ENCODE peak calls at places on chromosome 6, in six cellular contexts. Z, M, F, S, J and U are unnamed samples. For H3K4me1, the result is how much of the 10 kb centered on the place peaks cover.

GRCh38 chr6:79544299-79544927 is 7.2 kb upstream of the LCA5 start:
- DNase-seq in S (no peak), Z (no peak), J (no peak), F (no peak), M (peak), U (no peak)

GRCh38 chr6:159520002-159520401 is 173.0 kb downstream of the SOD2 start:
- DNase-seq in J (no peak), F (no peak), M (no peak), S (no peak), Z (no peak), U (no peak)

GRCh38 chr6:166398348-166398747 is 15.6 kb upstream of the MPC1 start:
- DNase-seq in S (no peak), J (no peak), M (no peak), Z (no peak), F (no peak), U (no peak)

GRCh38 chr6:570812-571211 is 86.1 kb downstream of the HUS1B start:
- DNase-seq in F (no peak), M (no peak), S (no peak), Z (no peak), J (no peak), U (no peak)

GRCh38 chr6:149210376-149210775 is 107.1 kb upstream of the TAB2 start:
- DNase-seq in S (no peak), M (no peak), Z (no peak), F (no peak), J (no peak), U (no peak)

GRCh38 chr6:36851149-36851614 is 11.9 kb upstream of the CPNE5 start:
- DNase-seq in Z (no peak), J (peak), F (no peak), M (peak), S (no peak), U (no peak)

GRCh38 chr6:105263685-105264298 is 84.0 kb upstream of the POPDC3 start:
- DNase-seq in Z (no peak), M (no peak), J (no peak), S (no peak), F (no peak), U (no peak)

GRCh38 chr6:6331393-6331792 is 10.9 kb upstream of the F13A1 start:
- DNase-seq in Z (no peak), J (no peak), M (no peak), S (no peak), F (no peak), U (no peak)

GRCh38 chr6:99415446-99415845 is 9.7 kb downstream of the PNISR start:
- DNase-seq in F (no peak), S (no peak), M (no peak), J (no peak), Z (no peak), U (no peak)

GRCh38 chr6:108597601-108598315 is 37.0 kb downstream of the FOXO3 start:
- DNase-seq in S (no peak), M (no peak), F (no peak), Z (no peak), J (no peak), U (no peak)

GRCh38 chr6:34145161-34146020 is 496 bp downstream of the GRM4 start:
- DNase-seq in S (peak), J (no peak), M (peak), Z (no peak), F (no peak), U (no peak)

GRCh38 chr6:36699290-36699689 is 1.7 kb downstream of the RAB44 start:
- DNase-seq in M (no peak), Z (no peak), J (no peak), S (peak), F (no peak), U (peak)

GRCh38 chr6:20096506-20096905 is 115.8 kb downstream of the MBOAT1 start:
- DNase-seq in S (no peak), Z (no peak), M (no peak), J (no peak), F (no peak), U (no peak)

GRCh38 chr6:113291751-113292445 is 565.2 kb upstream of the MARCKS start:
- DNase-seq in S (no peak), M (no peak), J (no peak), F (no peak), Z (no peak), U (no peak)
- H3K4me1 ChIP-seq in S (under half), M (under half), J (under half), F (under half), Z (under half), U (under half)

GRCh38 chr6:43951063-43951755 is 176.0 kb downstream of the MRPL14 start:
- DNase-seq in Z (peak), M (peak), F (no peak), J (no peak), S (peak), U (no peak)
- H3K27ac ChIP-seq in Z (peak), M (no peak), F (no peak), J (no peak), S (no peak), U (no peak)

GRCh38 chr6:133240511-133241087 is 558 bp upstream of the EYA4 start:
- DNase-seq in F (no peak), J (no peak), M (peak), S (no peak), Z (peak), U (no peak)
- TF ChIP-seq CTCF in F (no peak), J (peak), M (peak), S (no peak), Z (peak), U (no peak)

DNA sequence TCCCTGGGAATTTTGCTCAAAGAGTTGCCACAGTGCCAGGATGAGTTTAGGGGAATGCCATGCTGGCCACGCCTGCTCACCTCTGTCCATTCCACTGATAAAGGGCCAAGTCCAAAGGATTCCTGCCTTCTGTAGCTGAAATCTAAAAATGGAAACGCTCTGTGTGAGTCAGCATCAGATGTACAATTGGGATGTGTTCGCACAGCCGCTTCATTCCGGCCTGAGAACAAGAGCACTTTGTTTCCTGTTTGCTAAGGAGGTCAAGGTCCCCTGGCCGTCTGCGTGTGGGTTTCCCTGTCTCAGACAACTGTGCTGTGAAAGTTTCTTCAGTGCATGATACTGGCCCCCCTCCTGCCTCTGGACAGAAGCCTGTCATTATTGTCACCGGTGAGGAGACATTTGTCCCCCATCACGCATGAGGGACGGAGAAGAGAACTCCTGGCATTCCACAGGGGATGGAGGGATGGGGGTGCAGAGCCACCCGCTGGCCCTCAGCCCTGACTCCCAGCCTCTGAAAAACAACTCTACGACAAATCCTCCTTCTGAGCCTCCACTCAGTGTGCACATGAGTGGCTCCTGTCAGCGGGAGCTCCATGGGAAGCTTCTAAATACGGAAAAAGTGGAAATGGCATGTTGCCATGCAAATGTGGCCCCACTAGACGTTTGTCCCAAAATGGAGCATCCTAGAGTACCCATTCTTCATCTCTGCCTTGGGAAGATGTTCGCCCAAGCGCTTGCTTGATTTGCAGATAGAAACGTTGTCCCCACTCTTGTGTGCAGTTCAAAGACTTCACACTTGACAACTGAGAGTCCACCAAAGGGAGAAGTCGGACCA is 143.5 kb upstream of the AFDN start:
- DNase-seq in M (no peak), J (no peak), S (peak), F (no peak), Z (peak), U (peak)
- H3K4me1 ChIP-seq in M (under half), J (under half), S (under half), F (under half), Z (under half), U (under half)

GRCh38 chr6:134296762-134297161 is 21.1 kb downstream of the SGK1 start:
- DNase-seq in Z (no peak), F (no peak), M (no peak), S (no peak), J (no peak), U (no peak)
- H3K27ac ChIP-seq in Z (no peak), F (no peak), M (no peak), S (no peak), J (no peak), U (no peak)

DNA sequence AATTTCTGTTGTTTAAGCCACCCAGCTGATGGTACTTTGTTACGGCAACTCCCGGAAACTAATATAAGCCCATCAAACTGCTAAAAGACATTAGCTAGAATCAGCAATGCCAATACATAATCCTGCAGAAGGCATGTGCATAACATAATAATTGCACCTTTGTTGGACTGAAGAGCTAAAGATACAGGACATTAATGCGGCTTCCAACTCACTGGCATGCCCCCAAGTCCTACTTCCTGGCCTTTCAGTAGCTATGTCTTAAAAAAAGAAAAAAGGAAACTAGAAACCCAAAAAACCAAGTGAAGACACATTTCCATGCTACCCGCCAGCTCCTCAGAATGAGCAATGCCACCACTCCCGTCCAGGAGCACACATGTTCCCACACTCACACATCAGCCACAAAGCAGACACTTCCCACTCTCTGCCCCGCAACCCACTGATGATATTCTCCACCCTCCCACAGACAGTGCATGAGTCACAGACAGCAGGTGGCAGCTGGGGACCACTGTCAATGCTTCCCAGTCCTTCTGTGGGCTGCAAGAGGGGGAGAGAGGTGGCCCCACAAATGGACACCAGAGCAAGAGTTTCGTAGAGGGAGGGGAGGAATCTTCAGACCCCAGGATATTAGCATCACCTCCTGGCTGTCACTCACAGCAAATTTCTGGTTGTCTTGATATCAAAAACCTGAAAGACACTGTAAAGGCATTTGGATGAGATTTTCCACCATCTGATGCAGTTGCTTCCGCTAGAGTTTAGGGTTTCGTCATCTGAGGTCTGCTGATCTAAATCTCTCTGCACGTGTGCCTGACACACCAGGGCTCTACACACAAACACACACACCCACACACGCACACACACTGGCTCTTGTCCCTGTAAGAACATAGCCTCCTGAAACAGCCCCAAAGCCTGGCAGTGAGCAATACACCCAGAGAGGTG is 32.8 kb downstream of the GFOD1 start:
- DNase-seq in Z (peak), S (peak), F (no peak), M (no peak), J (no peak), U (no peak)
- TF ChIP-seq CTCF in Z (peak), S (peak), F (no peak), M (no peak), J (peak), U (peak)

GRCh38 chr6:15320683-15321082 is 74.8 kb downstream of the JARID2 start:
- DNase-seq in F (no peak), J (no peak), M (no peak), Z (no peak), S (no peak), U (no peak)
- H3K4me1 ChIP-seq in F (under half), J (under half), M (half or more), Z (under half), S (under half), U (under half)

GRCh38 chr6:155031091-155031490 is 36.0 kb downstream of the TIAM2 start:
- DNase-seq in S (no peak), M (no peak), F (no peak), J (no peak), Z (no peak), U (no peak)

GRCh38 chr6:155033021-155033801 is 38.1 kb downstream of the TIAM2 start:
- DNase-seq in F (no peak), S (no peak), Z (no peak), M (no peak), J (no peak), U (no peak)

GRCh38 chr6:155026366-155027045 is 31.4 kb downstream of the TIAM2 start:
- DNase-seq in S (no peak), M (no peak), J (peak), Z (peak), F (no peak), U (no peak)

GRCh38 chr6:155024628-155025027 is 29.5 kb downstream of the TIAM2 start:
- DNase-seq in Z (no peak), S (no peak), F (no peak), J (no peak), M (no peak), U (no peak)

DNA sequence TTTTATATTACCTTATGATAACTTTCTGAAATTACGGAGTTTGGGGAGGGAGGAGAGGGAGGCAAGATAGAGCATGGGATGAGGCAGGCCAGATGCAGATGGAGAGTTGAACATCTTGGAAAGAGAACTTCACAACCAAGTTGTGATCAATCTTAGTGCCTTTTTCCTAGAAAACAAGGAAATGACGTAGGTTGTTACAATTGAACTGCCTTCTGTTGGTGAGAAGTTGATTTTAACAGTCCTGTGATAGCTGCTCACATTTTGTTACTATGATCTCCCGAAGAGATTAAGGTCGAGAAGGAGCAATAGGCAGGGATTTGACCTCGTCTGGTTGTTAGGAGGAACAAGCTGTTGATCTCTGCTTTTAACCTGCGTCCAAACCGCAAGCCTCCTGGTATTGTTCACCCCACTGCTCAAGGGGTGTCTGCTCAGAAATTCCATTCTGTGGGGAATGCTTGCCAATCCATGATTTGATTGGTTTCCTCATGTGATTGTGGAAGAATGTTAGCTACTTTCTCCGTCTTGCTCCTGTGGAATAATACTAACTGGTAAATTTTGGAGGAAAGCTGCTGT is 35.1 kb downstream of the TIAM2 start:
- DNase-seq in S (no peak), Z (no peak), J (no peak), F (no peak), M (no peak), U (no peak)
- H3K27ac ChIP-seq in S (no peak), Z (no peak), J (no peak), F (no peak), M (no peak), U (no peak)

GRCh38 chr6:90859612-90860011 is 272.7 kb upstream of the MAP3K7 start:
- DNase-seq in S (no peak), F (no peak), M (peak), J (no peak), Z (no peak), U (no peak)
- TF ChIP-seq CTCF in S (no peak), F (no peak), M (peak), J (no peak), Z (no peak), U (no peak)